ENCODE peak calls at places on chromosomes 1 and 21, in ten cellular contexts. I is COLO829, E is T-helper 2 cell, W is mesenteric fat pad, R is AG08396, A is ecto neural progenitor cell, L is T1000, X is AG04450, K is HuH-7.5, F is mucosa of gallbladder. M is an unnamed sample.

GRCh38 chr1:154546264-154547043 is 12.0 kb downstream of the UBE2Q1 start:
- DNase-seq in I (peak; percentile 87), E (peak; percentile 25), W (no peak), R (peak; percentile 83), A (peak; percentile 77), L (no peak), X (no peak), K (peak; percentile 86), F (peak; percentile 48), M (peak; percentile 21)

GRCh38 chr1:41641483-41641829 is 157.0 kb upstream of the EDN2 start:
- DNase-seq in I (no peak), E (no peak), W (peak; percentile 28), R (no peak), A (no peak), L (no peak), X (no peak), K (no peak), F (no peak), M (no peak)

GRCh38 chr21:42617476-42617875 is 35.9 kb upstream of the PDE9A start:
- DNase-seq in I (no peak), E (no peak), W (peak; percentile 80), R (no peak), A (no peak), L (no peak), X (no peak), K (no peak), F (no peak), M (no peak)

GRCh38 chr1:16984717-16985116 is 4.3 kb upstream of the MFAP2 start:
- DNase-seq in I (no peak), E (no peak), W (peak; percentile 94), R (peak; percentile 82), A (no peak), L (peak; percentile 72), X (peak; percentile 53), K (no peak), F (peak; percentile 66), M (peak; percentile 85)

GRCh38 chr21:38267991-38268858 is 11.4 kb downstream of the KCNJ15 start:
- DNase-seq in I (no peak), E (no peak), W (no peak), R (no peak), A (no peak), L (no peak), X (no peak), K (no peak), F (peak; percentile 54), M (no peak)

GRCh38 chr21:33495743-33496142 is 4.2 kb upstream of the DNAJC28 start:
- DNase-seq in I (no peak), E (no peak), W (no peak), R (no peak), A (peak; percentile 13), L (no peak), X (no peak), K (no peak), F (no peak), M (no peak)

GRCh38 chr1:155472491-155472890 is 90.1 kb downstream of the ASH1L start:
- DNase-seq in I (no peak), E (no peak), W (no peak), R (no peak), A (no peak), L (no peak), X (no peak), K (no peak), F (no peak), M (no peak)

GRCh38 chr1:28437260-28437923 is 67.9 kb downstream of the PHACTR4 start:
- DNase-seq in I (no peak), E (no peak), W (no peak), R (no peak), A (no peak), L (peak; percentile 51), X (no peak), K (no peak), F (peak; percentile 21), M (peak; percentile 71)

GRCh38 chr1:202189919-202190715 is 3.5 kb upstream of the LGR6 start:
- DNase-seq in I (no peak), E (no peak), W (no peak), R (no peak), A (no peak), L (no peak), X (no peak), K (no peak), F (no peak), M (no peak)

M was measured in stromal cell of bone marrow.